ENCODE peak calls at places on chromosomes 13 and 19, in four cellular contexts. M is HepG2, F is K562, E is GM12878. U is an unnamed sample.

GRCh38 chr13:90933097-90933826 is 414.2 kb upstream of the MIR17HG start:
- DNase-seq in M (no peak), F (no peak), E (no peak), U (no peak)

GRCh38 chr19:13757805-13758772 is 6.2 kb upstream of the MRI1 start:
- DNase-seq in M (no peak), F (no peak), E (no peak), U (no peak)

GRCh38 chr19:46967578-46968018 is 52.0 kb upstream of the NPAS1 start:
- DNase-seq in M (no peak), F (no peak), E (no peak), U (no peak)

GRCh38 chr13:33845572-33846305 is 27.8 kb downstream of the RFC3 start:
- DNase-seq in M (peak; percentile 21), F (no peak), E (no peak), U (no peak)

GRCh38 chr19:46714523-46715106 is 2.3 kb downstream of the PRKD2 start:
- DNase-seq in M (no peak), F (no peak), E (no peak), U (no peak)

GRCh38 chr19:39133431-39134270 is 8.1 kb downstream of the PAK4 start:
- DNase-seq in M (no peak), F (peak; percentile 48), E (no peak), U (no peak)

GRCh38 chr13:34894756-34895155 is 47.3 kb upstream of the NBEA start:
- DNase-seq in M (peak; percentile 5), F (no peak), E (no peak), U (no peak)

GRCh38 chr13:73401769-73402168 is 343.0 kb downstream of the KLF5 start:
- DNase-seq in M (no peak), F (no peak), E (no peak), U (no peak)

GRCh38 chr19:4970558-4971423 is 1.9 kb downstream of the KDM4B start:
- DNase-seq in M (peak; percentile 37), F (peak; percentile 59), E (no peak), U (no peak)

GRCh38 chr19:1773173-1773572 is 19.9 kb downstream of the ONECUT3 start:
- DNase-seq in M (no peak), F (no peak), E (no peak), U (no peak)
- TF ChIP-seq FOXK2 in M (no peak), F (no peak), E (no peak), U (no peak)

GRCh38 chr13:72217142-72217541 is 350.1 kb upstream of the DACH1 start:
- DNase-seq in M (no peak), F (no peak), E (no peak), U (no peak)
- TF ChIP-seq BHLHE40 in M (no peak), F (no peak), E (no peak), U (no peak)

GRCh38 chr13:49694446-49694845 is 3.2 kb upstream of the EBPL start:
- DNase-seq in M (no peak), F (no peak), E (no peak), U (no peak)
- TF ChIP-seq FOXK2 in M (no peak), F (no peak), E (no peak), U (no peak)

GRCh38 chr13:98187862-98188261 is 10.8 kb upstream of the RNF113B start:
- DNase-seq in M (no peak), F (no peak), E (no peak), U (no peak)

GRCh38 chr13:98182589-98182988 is 5.5 kb upstream of the RNF113B start:
- DNase-seq in M (no peak), F (no peak), E (no peak), U (no peak)

GRCh38 chr13:98182153-98182552 is 5.1 kb upstream of the RNF113B start:
- DNase-seq in M (no peak), F (no peak), E (no peak), U (no peak)

GRCh38 chr13:98187155-98187726 is 10.2 kb upstream of the RNF113B start:
- DNase-seq in M (no peak), F (no peak), E (no peak), U (no peak)

DNA sequence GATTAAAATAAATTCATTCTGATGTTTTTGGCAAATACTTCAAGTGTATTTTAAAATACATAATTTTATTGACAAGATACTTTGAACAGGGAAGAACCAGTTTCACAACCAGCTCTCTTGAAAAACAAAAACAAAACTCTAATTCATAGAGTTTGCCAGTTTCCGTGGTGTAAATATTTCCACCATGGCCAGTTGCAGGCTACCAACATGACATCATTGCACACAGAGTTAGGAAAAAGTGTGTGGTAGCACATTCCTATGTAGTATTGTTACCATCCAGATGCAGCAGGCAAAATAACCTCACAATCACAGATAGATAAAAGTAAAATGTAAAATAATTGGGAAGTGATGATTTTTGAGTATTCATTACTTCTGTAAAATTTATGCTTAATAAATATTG is 7.7 kb upstream of the RNF113B start:
- DNase-seq in M (no peak), F (no peak), E (no peak), U (no peak)
- TF ChIP-seq BHLHE40 in M (no peak), F (no peak), E (no peak), U (no peak)